ENCODE peak calls at places on chromosomes 1 and 21, in eight cellular contexts. L is thyroid gland, V is left ventricle myocardium inferior, U is keratinocyte, X is tibial nerve, R is BE2C, P is thoracic aorta, S is fibroblast of lung. Z is an unnamed sample. For H3K4me1, the result is how much of the 10 kb centered on the place peaks cover.

GRCh38 chr1:56414728-56415224 is 164.6 kb downstream of the PLPP3 start:
- DNase-seq in P (no peak), X (no peak), V (no peak), R (no peak), U (no peak), L (no peak), S (no peak), Z (peak)

GRCh38 chr1:14778882-14779594 is 180.6 kb downstream of the KAZN start:
- DNase-seq in S (no peak), L (peak), R (peak), X (no peak), P (no peak), U (no peak), V (no peak), Z (peak)

GRCh38 chr1:228285661-228286504 is 78.0 kb downstream of the OBSCN start:
- DNase-seq in P (no peak), U (no peak), S (no peak), V (no peak), X (no peak), L (no peak), R (peak), Z (peak)

GRCh38 chr1:223331929-223332328 is 32.0 kb downstream of the SUSD4 start:
- DNase-seq in U (peak), P (no peak), X (no peak), L (no peak), V (no peak), R (no peak), S (peak), Z (no peak)

GRCh38 chr1:47887060-47887851 is 109.9 kb downstream of the TRABD2B start:
- DNase-seq in V (no peak), X (no peak), P (no peak), S (no peak), L (no peak), U (no peak), R (no peak), Z (peak)

GRCh38 chr1:3352084-3352951 is 102.1 kb upstream of the ARHGEF16 start:
- DNase-seq in X (peak), R (no peak), V (no peak), U (no peak), L (peak), S (peak), P (peak), Z (peak)

GRCh38 chr1:228063251-228064191 is 19.0 kb upstream of the ARF1 start:
- DNase-seq in U (no peak), S (no peak), X (no peak), V (no peak), L (no peak), R (no peak), P (no peak), Z (no peak)

GRCh38 chr1:108129999-108130398 is 70.1 kb downstream of the SLC25A24 start:
- DNase-seq in X (no peak), P (no peak), R (no peak), L (no peak), V (no peak), U (no peak), S (no peak), Z (peak)

GRCh38 chr1:245894843-245895242 is 612.2 kb downstream of the SMYD3 start:
- DNase-seq in U (no peak), P (no peak), V (no peak), S (no peak), X (no peak), R (no peak), L (no peak), Z (no peak)

GRCh38 chr1:182185822-182186756 is 124.6 kb upstream of the ZNF648 start:
- DNase-seq in P (no peak), V (no peak), R (no peak), U (peak), S (peak), L (peak), X (no peak), Z (no peak)

GRCh38 chr1:150551784-150552691 is 2.8 kb downstream of the ADAMTSL4 start:
- DNase-seq in S (peak), V (peak), X (peak), L (peak), P (peak), U (no peak), R (peak), Z (peak)

GRCh38 chr1:156600733-156601121 is 552 bp downstream of the GPATCH4 start:
- DNase-seq in R (no peak), L (no peak), S (peak), V (no peak), U (no peak), P (no peak), X (no peak), Z (no peak)

GRCh38 chr1:76040327-76040868 is 34.1 kb upstream of the ST6GALNAC3 start:
- DNase-seq in P (no peak), R (no peak), X (no peak), U (no peak), L (no peak), V (no peak), S (no peak), Z (peak)

GRCh38 chr1:15948600-15949452 is 27.1 kb downstream of the ZBTB17 start:
- DNase-seq in S (peak), U (peak), L (peak), R (no peak), P (peak), V (peak), X (peak), Z (no peak)

GRCh38 chr1:14334336-14335176 is 263.9 kb upstream of the KAZN start:
- DNase-seq in S (peak), P (no peak), R (no peak), U (no peak), X (no peak), V (no peak), L (no peak), Z (no peak)

GRCh38 chr1:229035054-229035747 is 235.7 kb upstream of the RAB4A start:
- DNase-seq in L (peak), S (no peak), U (no peak), X (no peak), P (no peak), R (peak), V (no peak), Z (no peak)

GRCh38 chr1:54327386-54328116 is 78.6 kb downstream of the SSBP3 start:
- DNase-seq in V (no peak), P (no peak), X (no peak), L (no peak), U (no peak), S (no peak), R (peak), Z (no peak)

GRCh38 chr1:109162626-109163025 is 48.7 kb downstream of the ELAPOR1 start:
- DNase-seq in R (no peak), L (no peak), P (no peak), S (no peak), X (no peak), V (no peak), U (no peak), Z (no peak)
- H3K4me1 ChIP-seq in R (under half), L (under half), P (under half), S (under half), X (under half), V (under half), U (under half), Z (under half)

DNA sequence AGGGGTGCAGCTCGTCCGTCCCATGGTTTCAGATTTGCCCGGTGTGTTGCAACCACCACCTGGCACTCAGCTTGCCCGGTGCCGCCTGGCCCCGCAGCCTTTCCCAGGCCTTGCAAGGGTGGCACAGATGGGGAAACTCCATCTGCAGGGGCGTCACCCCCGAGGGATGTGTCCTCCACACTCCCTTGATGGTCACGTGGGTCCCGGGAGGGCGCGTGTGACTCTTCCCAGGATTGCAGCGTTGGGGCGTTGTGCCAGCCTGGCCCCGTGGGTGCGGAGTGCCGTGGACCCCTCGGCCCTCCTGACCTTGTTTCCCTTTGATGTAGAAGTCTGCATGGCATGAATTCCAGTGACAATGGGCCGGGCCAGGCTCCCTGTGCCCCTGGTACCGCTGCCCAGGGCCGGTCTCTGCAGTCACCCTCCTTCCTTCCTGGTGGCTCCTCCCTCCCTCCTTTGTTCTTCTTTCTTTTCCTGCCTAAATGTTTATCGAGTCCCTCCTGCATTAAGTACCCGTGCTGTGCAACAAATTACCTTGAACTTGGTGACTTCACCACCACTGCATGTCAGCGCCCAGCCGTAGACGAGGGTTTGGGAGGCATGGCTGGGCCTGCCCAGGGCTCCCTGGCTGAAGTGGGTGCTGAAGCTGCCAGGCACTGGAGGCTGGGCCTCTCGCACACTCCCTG is 22.9 kb downstream of the RRP1 start:
- DNase-seq in P (no peak), R (no peak), L (peak), X (no peak), S (no peak), U (peak), V (no peak), Z (no peak)
- H3K4me3 ChIP-seq in P (peak), R (peak), L (no peak), X (no peak), S (no peak), U (peak), V (peak), Z (no peak)

DNA sequence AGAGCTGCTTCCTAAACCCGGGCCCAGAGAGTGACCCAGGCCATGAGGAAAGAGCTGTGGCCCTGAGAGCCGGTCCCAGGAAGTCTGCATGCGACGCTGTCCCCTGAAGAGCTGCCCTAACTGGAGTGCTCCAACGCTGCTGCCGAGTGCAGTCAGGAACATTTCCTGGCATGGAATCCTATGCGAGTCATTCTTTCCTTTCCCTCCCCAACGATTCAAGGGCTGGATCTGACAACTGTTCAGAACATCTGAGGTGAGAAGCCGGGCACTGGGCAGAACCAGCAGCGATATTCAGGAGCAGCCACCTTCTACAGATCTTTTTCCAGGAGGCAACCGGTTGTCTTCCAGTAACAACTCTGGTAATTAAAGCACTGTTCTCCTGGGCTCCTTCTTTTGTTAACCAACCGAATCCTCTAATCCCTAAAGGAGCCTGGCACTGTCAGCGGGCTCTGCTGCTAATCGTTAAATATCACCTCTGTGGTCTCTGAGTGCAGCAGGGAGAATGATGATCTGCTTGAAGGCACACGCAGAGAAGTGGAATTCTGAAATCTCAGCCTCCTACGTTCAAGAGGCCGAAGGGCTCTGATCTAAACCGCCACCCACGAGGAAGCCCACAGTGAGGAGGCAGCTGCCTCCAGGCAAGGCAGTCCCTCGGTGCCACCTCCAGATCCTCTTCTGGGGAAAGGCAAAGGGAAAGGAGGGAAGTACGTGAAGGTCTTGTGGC is 55.8 kb downstream of the SLC45A1 start:
- DNase-seq in X (peak), P (no peak), U (no peak), R (no peak), L (peak), S (peak), V (peak), Z (no peak)
- H3K4me1 ChIP-seq in X (under half), P (under half), U (under half), R (under half), L (half or more), S (under half), V (half or more), Z (under half)

GRCh38 chr1:6491076-6491449 is 404 bp downstream of the PLEKHG5 start:
- DNase-seq in R (no peak), S (no peak), L (no peak), U (no peak), X (no peak), V (no peak), P (no peak), Z (no peak)

GRCh38 chr1:6489799-6490180 is 1.7 kb downstream of the PLEKHG5 start:
- DNase-seq in R (peak), U (no peak), X (no peak), V (peak), S (peak), P (no peak), L (peak), Z (peak)

GRCh38 chr1:6490181-6491075 is 1.0 kb downstream of the PLEKHG5 start:
- DNase-seq in U (no peak), L (peak), V (peak), S (peak), X (no peak), R (peak), P (no peak), Z (peak)

GRCh38 chr1:6491480-6491962 is at the start of gene PLEKHG5:
- DNase-seq in V (no peak), P (no peak), X (no peak), S (peak), U (peak), L (no peak), R (no peak), Z (peak)

DNA sequence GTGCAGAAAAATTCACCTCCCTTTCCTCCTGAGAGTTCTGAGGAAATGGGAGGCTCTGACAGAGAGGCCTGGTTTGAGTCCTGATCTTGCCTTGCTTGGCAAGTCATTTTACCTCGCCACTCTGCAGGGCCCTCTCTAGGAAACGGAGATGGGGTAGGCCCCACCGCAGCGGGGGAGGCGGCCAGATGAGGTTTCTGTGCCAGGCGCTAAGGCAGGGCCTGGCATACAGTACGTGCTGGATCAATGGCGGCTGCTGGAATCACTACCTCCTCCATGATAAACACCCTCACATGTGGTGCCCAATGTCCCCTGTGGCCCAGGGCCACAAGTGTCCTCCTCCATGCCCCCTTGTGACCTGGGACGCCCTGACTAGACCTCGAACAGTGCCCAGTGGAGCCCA is 499 bp upstream of the PLEKHG5 start:
- DNase-seq in V (no peak), S (no peak), U (no peak), R (no peak), X (no peak), P (no peak), L (no peak), Z (no peak)
- H3K4me3 ChIP-seq in V (peak), S (no peak), U (peak), R (no peak), X (no peak), P (no peak), L (no peak), Z (no peak)

GRCh38 chr1:209386156-209386555 is 197.4 kb upstream of the CAMK1G start:
- DNase-seq in S (no peak), R (no peak), V (no peak), X (no peak), U (no peak), P (no peak), L (no peak), Z (no peak)

GRCh38 chr1:209389258-209389657 is 194.3 kb upstream of the CAMK1G start:
- DNase-seq in L (no peak), S (peak), R (no peak), U (peak), V (no peak), P (no peak), X (no peak), Z (no peak)

GRCh38 chr1:209387969-209388329 is 195.6 kb upstream of the CAMK1G start:
- DNase-seq in X (no peak), V (no peak), L (no peak), R (no peak), S (peak), U (no peak), P (no peak), Z (no peak)

GRCh38 chr1:209388358-209388757 is 195.2 kb upstream of the CAMK1G start:
- DNase-seq in S (no peak), R (no peak), U (no peak), L (no peak), V (no peak), X (no peak), P (no peak), Z (no peak)

DNA sequence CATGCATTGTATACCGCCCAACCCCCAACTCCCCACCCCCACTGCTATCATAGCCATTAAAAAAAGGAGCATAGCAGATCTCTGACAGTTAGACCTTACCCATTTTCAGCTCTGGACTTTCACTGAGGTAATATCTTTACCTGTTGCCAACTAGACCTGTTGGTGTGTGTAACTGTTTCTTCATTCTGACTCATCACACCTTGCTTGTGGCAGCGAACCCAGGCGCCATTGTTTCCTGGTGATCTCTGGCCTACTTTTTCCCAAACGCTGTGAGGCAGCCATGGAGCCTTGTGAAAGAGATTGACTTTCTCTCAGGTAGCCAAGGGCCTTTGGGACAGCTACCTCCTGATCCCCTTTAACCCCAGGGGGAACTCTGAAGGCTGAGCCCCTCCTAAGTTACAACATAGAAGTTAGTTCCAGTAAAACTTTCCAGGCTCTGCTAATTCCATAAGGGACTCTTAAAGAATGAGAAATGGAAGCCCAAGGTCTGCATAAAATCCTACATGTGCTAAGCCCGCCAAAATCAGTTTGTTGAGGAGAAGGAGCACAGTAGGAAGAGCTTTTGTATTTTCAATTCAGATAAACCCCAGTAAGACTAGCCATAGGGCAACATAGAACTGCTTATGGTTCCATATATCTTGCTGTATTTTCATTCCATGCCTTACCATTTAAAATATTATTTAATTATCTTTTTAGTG is 196.1 kb upstream of the CAMK1G start:
- DNase-seq in X (no peak), P (no peak), S (no peak), L (no peak), U (no peak), R (no peak), V (no peak), Z (no peak)
- H3K4me1 ChIP-seq in X (under half), P (under half), S (under half), L (under half), U (half or more), R (under half), V (under half), Z (half or more)

GRCh38 chr1:65994223-65994622 is 201.5 kb downstream of the PDE4B start:
- DNase-seq in P (no peak), L (no peak), V (no peak), U (no peak), X (no peak), R (no peak), S (no peak), Z (no peak)
- H3K4me3 ChIP-seq in P (no peak), L (no peak), V (no peak), U (no peak), X (no peak), R (peak), S (no peak), Z (no peak)

Z was measured in endodermal cell.